ENCODE peak calls at places on chromosomes 7 and 10, in four cellular contexts. G is mesothelial cell of epicardium, N is LHCN-M2, Q is amygdala. Y is an unnamed sample.

GRCh38 chr10:117792214-117792613 is 249.7 kb downstream of the EMX2 start:
- DNase-seq in G (peak; percentile 16), N (no peak), Q (no peak), Y (no peak)

GRCh38 chr7:7510814-7511213 is 24.9 kb downstream of the COL28A1 start:
- DNase-seq in G (no peak), N (no peak), Q (no peak), Y (no peak)

GRCh38 chr7:157003445-157004049 is 6.9 kb downstream of the MNX1 start:
- DNase-seq in G (peak; percentile 37), N (no peak), Q (no peak), Y (no peak)

GRCh38 chr7:157692156-157693011 is 355.6 kb downstream of the DNAJB6 start:
- DNase-seq in G (no peak), N (no peak), Q (no peak), Y (no peak)

GRCh38 chr10:128608791-128609190 is 482.6 kb upstream of the MKI67 start:
- DNase-seq in G (no peak), N (no peak), Q (no peak), Y (no peak)

GRCh38 chr10:43211030-43211429 is 55.8 kb downstream of the RASGEF1A start:
- DNase-seq in G (no peak), N (no peak), Q (no peak), Y (no peak)

GRCh38 chr10:106450966-106451365 is 713.5 kb downstream of the SORCS1 start:
- DNase-seq in G (no peak), N (no peak), Q (no peak), Y (no peak)

GRCh38 chr10:43931308-43931930 is 282.7 kb upstream of the ZNF32 start:
- DNase-seq in G (no peak), N (peak; percentile 81), Q (no peak), Y (no peak)

GRCh38 chr7:27952393-27953290 is 212.7 kb downstream of the TAX1BP1 start:
- DNase-seq in G (no peak), N (peak; percentile 81), Q (no peak), Y (no peak)

GRCh38 chr7:74407958-74408357 is 45.7 kb upstream of the GTF2IRD1 start:
- DNase-seq in G (no peak), N (peak; percentile 26), Q (no peak), Y (no peak)

GRCh38 chr10:130200156-130201042 is 64.2 kb downstream of the GLRX3 start:
- DNase-seq in G (no peak), N (no peak), Q (no peak), Y (no peak)

GRCh38 chr7:107506683-107507339 is 37.0 kb downstream of the GPR22 start:
- DNase-seq in G (no peak), N (peak; percentile 19), Q (no peak), Y (no peak)

GRCh38 chr7:123366991-123367390 is 167.2 kb upstream of the SLC13A1 start:
- DNase-seq in G (no peak), N (no peak), Q (peak; percentile 0), Y (no peak)

GRCh38 chr10:16195894-16196293 is 240.9 kb upstream of the PTER start:
- DNase-seq in G (no peak), N (no peak), Q (no peak), Y (no peak)

GRCh38 chr7:105268511-105269392 is 120.0 kb downstream of the SRPK2 start:
- DNase-seq in G (no peak), N (peak; percentile 74), Q (no peak), Y (no peak)

GRCh38 chr7:80875537-80876120 is 43.2 kb downstream of the SEMA3C start:
- DNase-seq in G (no peak), N (no peak), Q (no peak), Y (no peak)

GRCh38 chr10:105797234-105797890 is 1156.3 kb downstream of the SORCS3 start:
- DNase-seq in G (no peak), N (no peak), Q (no peak), Y (no peak)

GRCh38 chr10:6240254-6240653 is 37.5 kb downstream of the PFKFB3 start:
- DNase-seq in G (no peak), N (no peak), Q (no peak), Y (no peak)

GRCh38 chr7:80942261-80943041 is 23.6 kb upstream of the SEMA3C start:
- DNase-seq in G (no peak), N (peak; percentile 100), Q (no peak), Y (no peak)

GRCh38 chr7:158301221-158301620 is 286.4 kb downstream of the PTPRN2 start:
- DNase-seq in G (no peak), N (no peak), Q (no peak), Y (no peak)

GRCh38 chr7:149209518-149210269 is 14.3 kb downstream of the ZNF282 start:
- DNase-seq in G (no peak), N (peak; percentile 84), Q (no peak), Y (peak; percentile 10)

GRCh38 chr7:117619690-117620089 is 139.9 kb downstream of the CFTR start:
- DNase-seq in G (no peak), N (no peak), Q (no peak), Y (no peak)

GRCh38 chr7:69622960-69623359 is 24.7 kb downstream of the AUTS2 start:
- DNase-seq in G (no peak), N (no peak), Q (no peak), Y (no peak)

GRCh38 chr10:31317652-31318381 is 1.2 kb upstream of the ZEB1 start:
- DNase-seq in G (no peak), N (no peak), Q (no peak), Y (peak; percentile 75)

GRCh38 chr7:30844916-30845315 is 66.7 kb upstream of the AQP1 start:
- DNase-seq in G (no peak), N (no peak), Q (no peak), Y (no peak)

GRCh38 chr10:119189811-119190282 is 11.2 kb upstream of the PRDX3 start:
- DNase-seq in G (no peak), N (peak; percentile 29), Q (peak; percentile 13), Y (peak; percentile 43)

GRCh38 chr7:83684928-83685327 is 36.0 kb upstream of the SEMA3E start:
- DNase-seq in G (peak; percentile 38), N (no peak), Q (no peak), Y (no peak)

GRCh38 chr10:49008056-49008455 is 68.4 kb upstream of the LRRC18 start:
- DNase-seq in G (no peak), N (no peak), Q (no peak), Y (no peak)

GRCh38 chr10:2839081-2839725 is 228.1 kb upstream of the PFKP start:
- DNase-seq in G (peak; percentile 45), N (peak; percentile 5), Q (no peak), Y (peak; percentile 43)

GRCh38 chr7:100826546-100827329 is 585 bp downstream of the EPHB4 start:
- DNase-seq in G (peak; percentile 58), N (peak; percentile 25), Q (no peak), Y (no peak)

GRCh38 chr7:103432713-103433112 is 13.3 kb downstream of the SLC26A5 start:
- DNase-seq in G (no peak), N (no peak), Q (no peak), Y (no peak)

GRCh38 chr10:98963608-98964007 is 272.0 kb downstream of the HPSE2 start:
- DNase-seq in G (no peak), N (no peak), Q (no peak), Y (no peak)